ENCODE peak calls at places on chromosomes 6 and 20, in eight cellular contexts. V, C, G, N, L, S, D and H are unnamed samples.

GRCh38 chr6:79158856-79159516 is 75.5 kb downstream of the HMGN3 start:
- DNase-seq in V (no peak), C (peak; percentile 39), G (no peak), N (no peak), L (no peak), S (no peak), D (no peak), H (no peak)

GRCh38 chr20:57612436-57612835 is 7.8 kb downstream of the ZBP1 start:
- DNase-seq in V (no peak), C (no peak), G (no peak), N (no peak), L (no peak), S (no peak), D (no peak), H (no peak)

GRCh38 chr6:117605169-117605826 is 3.0 kb upstream of the GOPC start:
- DNase-seq in V (peak; percentile 93), C (peak; percentile 79), G (peak; percentile 59), N (no peak), L (no peak), S (peak; percentile 11), D (peak; percentile 20), H (no peak)

GRCh38 chr6:132483779-132484679 is 28.9 kb downstream of the STX7 start:
- DNase-seq in V (peak; percentile 86), C (peak; percentile 71), G (peak; percentile 61), N (no peak), L (peak; percentile 3), S (peak; percentile 8), D (peak; percentile 16), H (no peak)

GRCh38 chr6:17816921-17817611 is 110.3 kb upstream of the NUP153 start:
- DNase-seq in V (no peak), C (peak; percentile 14), G (no peak), N (no peak), L (no peak), S (no peak), D (no peak), H (no peak)

GRCh38 chr20:56350842-56351241 is 7.9 kb upstream of the FAM210B start:
- DNase-seq in V (no peak), C (no peak), G (no peak), N (no peak), L (no peak), S (no peak), D (no peak), H (no peak)

GRCh38 chr6:36118550-36119107 is 11.7 kb upstream of the MAPK13 start:
- DNase-seq in V (no peak), C (no peak), G (peak; percentile 51), N (no peak), L (no peak), S (peak; percentile 69), D (no peak), H (no peak)

GRCh38 chr20:31602779-31603441 is 2.2 kb upstream of the ID1 start:
- DNase-seq in V (peak; percentile 29), C (peak; percentile 95), G (peak; percentile 31), N (no peak), L (no peak), S (peak; percentile 30), D (no peak), H (no peak)

GRCh38 chr6:106226676-106227075 is 98.9 kb downstream of the ATG5 start:
- DNase-seq in V (no peak), C (no peak), G (no peak), N (no peak), L (no peak), S (no peak), D (no peak), H (no peak)